ENCODE peak calls at places on chromosomes 7 and 10, in eight cellular contexts. J, G, U, L, F, W, P and N are unnamed samples.
A peak's percentile ranks its signal among the peaks of the same experiment; 100 is the strongest.

GRCh38 chr7:43648725-43649406 is 66.0 kb downstream of the STK17A start:
- DNase-seq in J (peak; percentile 65), W (peak; percentile 76), F (no peak), U (peak; percentile 70), L (no peak), G (no peak), P (peak; percentile 85), N (peak; percentile 53)

GRCh38 chr10:70985824-70986336 is 97.5 kb upstream of the PCBD1 start:
- DNase-seq in F (no peak), L (peak; percentile 53), J (no peak), G (no peak), W (no peak), P (peak; percentile 41), U (no peak), N (no peak)

GRCh38 chr7:33185786-33186185 is 56.4 kb downstream of the BBS9 start:
- DNase-seq in G (peak; percentile 48), P (peak; percentile 70), F (no peak), U (peak; percentile 63), J (no peak), L (no peak), W (peak; percentile 38), N (no peak)

GRCh38 chr10:71981024-71981867 is 17.1 kb downstream of the CHST3 start:
- DNase-seq in U (peak; percentile 34), W (no peak), L (peak; percentile 52), J (no peak), P (no peak), F (no peak), G (no peak), N (no peak)

GRCh38 chr7:32579776-32580175 is 84.5 kb downstream of the AVL9 start:
- DNase-seq in G (no peak), J (no peak), P (no peak), F (no peak), U (no peak), W (no peak), L (no peak), N (no peak)

GRCh38 chr7:159032310-159032709 is 112.4 kb downstream of the VIPR2 start:
- DNase-seq in U (no peak), L (peak; percentile 66), J (no peak), P (no peak), F (no peak), W (no peak), G (no peak), N (no peak)

GRCh38 chr10:3735175-3735574 is 49.8 kb downstream of the KLF6 start:
- DNase-seq in J (no peak), G (no peak), P (no peak), W (no peak), F (no peak), U (no peak), L (no peak), N (peak; percentile 46)

GRCh38 chr7:155291045-155291530 is 6.6 kb upstream of the INSIG1 start:
- DNase-seq in G (no peak), W (peak; percentile 46), L (no peak), J (no peak), F (peak; percentile 70), U (peak; percentile 37), P (peak; percentile 77), N (no peak)

GRCh38 chr10:22252801-22253577 is 35.2 kb upstream of the EBLN1 start:
- DNase-seq in G (no peak), W (no peak), F (peak; percentile 57), U (peak; percentile 34), P (no peak), J (peak; percentile 5), L (peak; percentile 54), N (peak; percentile 43)

GRCh38 chr7:112987171-112987570 is 99.5 kb downstream of the GPR85 start:
- DNase-seq in L (no peak), W (no peak), G (no peak), U (no peak), P (no peak), F (no peak), J (no peak), N (no peak)

DNA sequence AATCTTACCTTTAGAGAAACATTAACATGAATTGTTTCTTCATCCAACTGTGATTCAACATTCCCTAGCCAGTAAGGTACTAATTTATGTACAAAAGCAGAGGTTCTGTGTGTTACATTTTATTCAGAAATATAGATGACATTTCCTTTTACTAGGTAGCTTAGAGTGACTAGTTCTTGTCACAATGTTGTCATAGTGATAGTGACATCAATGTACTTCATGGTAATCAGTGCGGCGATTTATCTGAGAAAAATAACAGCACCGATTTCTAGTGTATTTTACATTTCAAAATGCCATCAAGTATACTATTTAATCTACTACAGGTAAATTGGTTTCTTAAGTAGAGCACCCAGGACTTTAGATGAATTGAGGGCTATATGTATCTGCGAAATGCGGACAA is 72.1 kb upstream of the DGKB start:
- DNase-seq in F (no peak), J (no peak), W (no peak), P (no peak), U (no peak), G (no peak), L (no peak), N (no peak)
- H3K4me3 ChIP-seq in F (no peak overlapping the region), J (no peak overlapping the region), W (no peak overlapping the region), P (no peak overlapping the region), U (no peak overlapping the region), G (no peak overlapping the region), L (no peak overlapping the region), N (no peak overlapping the region)

DNA sequence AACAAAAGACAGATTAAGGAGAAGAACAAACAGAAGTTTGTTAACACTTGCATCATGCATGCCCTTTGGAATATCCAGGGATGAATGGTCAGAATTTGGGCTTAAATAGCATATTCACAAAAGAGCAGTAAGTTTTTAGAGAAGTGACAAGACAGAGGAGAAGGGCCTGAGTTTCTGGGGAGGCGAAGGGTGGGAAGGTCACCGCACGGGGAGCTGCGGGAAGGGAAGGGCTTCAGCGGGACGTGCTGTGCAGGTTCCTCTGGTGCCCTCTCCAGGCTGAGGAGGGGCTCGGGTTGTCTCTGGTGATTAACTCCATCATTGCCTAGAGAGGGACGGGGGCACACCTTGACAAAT is 10.4 kb upstream of the ZNF22 start:
- DNase-seq in F (no peak), P (no peak), J (no peak), W (no peak), L (peak; percentile 64), G (no peak), U (no peak), N (no peak)
- H3K4me3 ChIP-seq in F (no peak overlapping the region), P (no peak overlapping the region), J (no peak overlapping the region), W (no peak overlapping the region), L (no peak overlapping the region), G (no peak overlapping the region), U (no peak overlapping the region), N (no peak overlapping the region)

GRCh38 chr10:125116652-125117310 is 43.6 kb downstream of the CTBP2 start:
- DNase-seq in U (no peak), P (no peak), G (no peak), W (no peak), F (no peak), J (no peak), L (no peak), N (no peak)

GRCh38 chr10:125118701-125119100 is 41.7 kb downstream of the CTBP2 start:
- DNase-seq in U (no peak), L (no peak), F (no peak), W (no peak), G (no peak), J (no peak), P (no peak), N (no peak)

GRCh38 chr10:125120046-125120710 is 40.2 kb downstream of the CTBP2 start:
- DNase-seq in U (no peak), P (no peak), F (no peak), L (no peak), G (no peak), W (no peak), J (no peak), N (no peak)

GRCh38 chr10:125116041-125116649 is 44.2 kb downstream of the CTBP2 start:
- DNase-seq in L (no peak), P (no peak), U (no peak), J (no peak), F (no peak), G (no peak), W (no peak), N (no peak)

GRCh38 chr10:125117941-125118630 is 42.3 kb downstream of the CTBP2 start:
- DNase-seq in L (peak; percentile 61), F (no peak), W (no peak), G (no peak), J (no peak), U (peak; percentile 57), P (no peak), N (no peak)
- H3K4me3 ChIP-seq in L (no peak overlapping the region), F (no peak overlapping the region), W (no peak overlapping the region), G (no peak overlapping the region), J (no peak overlapping the region), U (no peak overlapping the region), P (no peak overlapping the region), N (no peak overlapping the region)

DNA sequence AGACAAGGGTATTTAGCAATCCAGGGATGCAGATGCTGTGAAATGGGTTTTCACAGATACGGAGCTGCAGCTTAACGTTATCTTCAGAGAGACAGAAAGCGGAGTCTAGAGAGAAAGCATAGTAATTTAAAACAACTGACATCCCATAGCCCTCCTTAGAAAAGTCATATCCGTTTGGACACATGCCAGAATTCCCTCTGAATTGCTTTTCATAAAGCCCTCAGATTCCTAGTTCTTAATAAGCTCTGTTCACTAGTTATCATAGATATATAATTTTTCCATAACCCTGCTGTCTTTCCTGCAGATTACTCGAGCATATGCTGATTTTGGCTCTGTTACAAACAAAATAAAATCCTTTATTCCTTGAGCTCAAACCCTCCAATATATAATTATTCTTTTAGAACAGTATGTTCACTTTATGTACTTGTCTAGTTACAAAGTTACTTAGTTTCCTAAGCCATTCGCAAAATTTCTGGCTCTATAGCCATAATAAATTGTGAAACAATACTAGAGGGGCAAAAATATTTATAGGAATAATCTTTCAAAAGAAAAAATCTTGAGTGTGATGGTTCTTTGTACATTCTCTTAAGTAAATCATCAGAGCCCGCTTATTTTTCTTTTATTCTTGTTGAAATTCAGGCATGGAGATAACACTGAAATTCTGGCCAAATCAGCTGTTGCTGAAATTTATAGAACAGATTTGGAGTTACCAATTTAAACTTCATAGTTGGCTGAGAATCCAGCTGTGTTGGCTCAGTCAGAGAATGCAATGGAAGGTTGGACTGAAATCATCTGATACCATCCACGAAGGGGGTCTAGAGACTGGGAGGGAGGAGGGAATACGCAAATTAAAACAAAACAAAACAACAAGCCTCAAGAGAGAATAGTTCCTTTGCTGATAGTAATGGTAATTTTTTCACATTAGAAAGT is 146.0 kb upstream of the TMEM196 start:
- DNase-seq in J (no peak), L (no peak), G (no peak), U (peak; percentile 80), F (no peak), P (no peak), W (no peak), N (no peak)
- H3K4me3 ChIP-seq in J (no peak overlapping the region), L (no peak overlapping the region), G (no peak overlapping the region), U (no peak overlapping the region), F (no peak overlapping the region), P (no peak overlapping the region), W (no peak overlapping the region), N (no peak overlapping the region)